ENCODE peak calls at places on chromosomes 1 and 21, in five cellular contexts. D, T, O, G and E are unnamed samples.

GRCh38 chr21:14531927-14532326 is 14.2 kb downstream of the SAMSN1 start:
- DNase-seq in D (no peak), T (no peak), O (no peak), G (no peak), E (no peak)

GRCh38 chr1:15501208-15502032 is 22.6 kb downstream of the CASP9 start:
- DNase-seq in D (peak; percentile 24), T (peak; percentile 83), O (peak; percentile 28), G (peak; percentile 57), E (peak; percentile 55)

GRCh38 chr1:62539028-62539447 is 58.3 kb upstream of the ANGPTL3 start:
- DNase-seq in D (no peak), T (no peak), O (no peak), G (no peak), E (peak; percentile 12)

GRCh38 chr1:91018006-91018405 is 3.8 kb downstream of the ZNF644 start:
- DNase-seq in D (no peak), T (no peak), O (no peak), G (no peak), E (no peak)

GRCh38 chr1:60942896-60943633 is 139.3 kb upstream of the NFIA start:
- DNase-seq in D (no peak), T (no peak), O (no peak), G (no peak), E (peak; percentile 36)

GRCh38 chr1:95002657-95003432 is 69.9 kb downstream of the ALG14 start:
- DNase-seq in D (no peak), T (no peak), O (no peak), G (no peak), E (peak; percentile 51)

GRCh38 chr1:118485757-118486156 is 300.7 kb upstream of the SPAG17 start:
- DNase-seq in D (no peak), T (no peak), O (no peak), G (no peak), E (no peak)

GRCh38 chr1:238589843-238590435 is 699.2 kb upstream of the ZP4 start:
- DNase-seq in D (no peak), T (no peak), O (no peak), G (no peak), E (no peak)

GRCh38 chr1:119937198-119937597 is 40.9 kb upstream of the ADAM30 start:
- DNase-seq in D (no peak), T (no peak), O (no peak), G (no peak), E (no peak)

GRCh38 chr21:14773777-14774345 is 227.7 kb upstream of the SAMSN1 start:
- DNase-seq in D (peak; percentile 24), T (peak; percentile 78), O (peak; percentile 66), G (peak; percentile 62), E (peak; percentile 53)

GRCh38 chr1:89022167-89022959 is at the start of gene GBP3:
- DNase-seq in D (no peak), T (no peak), O (no peak), G (no peak), E (peak; percentile 76)

GRCh38 chr1:62722796-62723195 is 34.6 kb upstream of the DOCK7 start:
- DNase-seq in D (no peak), T (no peak), O (no peak), G (no peak), E (no peak)

GRCh38 chr21:38955495-38955894 is 149.8 kb downstream of the ETS2 start:
- DNase-seq in D (no peak), T (no peak), O (no peak), G (no peak), E (no peak)

GRCh38 chr1:14598498-14599172 is at the start of gene KAZN:
- DNase-seq in D (no peak), T (no peak), O (no peak), G (no peak), E (no peak)

GRCh38 chr1:180927348-180927747 is 14.7 kb downstream of the KIAA1614 start:
- DNase-seq in D (no peak), T (no peak), O (no peak), G (peak; percentile 32), E (no peak)

GRCh38 chr1:77550135-77550534 is 132.3 kb downstream of the ZZZ3 start:
- DNase-seq in D (no peak), T (no peak), O (no peak), G (no peak), E (no peak)

GRCh38 chr1:167137285-167138192 is 43.7 kb downstream of the STYXL2 start:
- DNase-seq in D (no peak), T (no peak), O (no peak), G (no peak), E (no peak)

GRCh38 chr1:198030682-198031081 is 113.5 kb downstream of the LHX9 start:
- DNase-seq in D (no peak), T (no peak), O (no peak), G (no peak), E (no peak)

GRCh38 chr1:27527857-27528700 is 38.1 kb upstream of the WASF2 start:
- DNase-seq in D (peak; percentile 8), T (peak; percentile 50), O (no peak), G (peak; percentile 55), E (peak; percentile 22)

GRCh38 chr1:81672766-81673165 is 128.0 kb upstream of the ADGRL2 start:
- DNase-seq in D (no peak), T (no peak), O (no peak), G (no peak), E (no peak)

GRCh38 chr1:207152792-207153434 is 48.9 kb downstream of the C4BPA start:
- DNase-seq in D (no peak), T (no peak), O (no peak), G (no peak), E (no peak)

GRCh38 chr1:46809071-46809470 is 10.2 kb downstream of the CYP4B1 start:
- DNase-seq in D (no peak), T (no peak), O (no peak), G (no peak), E (no peak)

GRCh38 chr1:112423207-112423606 is 27.2 kb downstream of the CTTNBP2NL start:
- DNase-seq in D (no peak), T (no peak), O (no peak), G (no peak), E (no peak)

GRCh38 chr1:101769520-101769919 is 227.2 kb downstream of the OLFM3 start:
- DNase-seq in D (no peak), T (no peak), O (no peak), G (no peak), E (peak; percentile 32)

GRCh38 chr1:226666714-226667113 is 72.4 kb downstream of the ITPKB start:
- DNase-seq in D (no peak), T (no peak), O (no peak), G (no peak), E (no peak)

GRCh38 chr21:37181059-37181458 is 86.1 kb downstream of the VPS26C start:
- DNase-seq in D (no peak), T (no peak), O (no peak), G (no peak), E (no peak)

GRCh38 chr21:25995283-25995682 is 175.3 kb downstream of the APP start:
- DNase-seq in D (no peak), T (no peak), O (no peak), G (no peak), E (no peak)

GRCh38 chr21:25994758-25995163 is 175.8 kb downstream of the APP start:
- DNase-seq in D (no peak), T (no peak), O (no peak), G (no peak), E (no peak)

GRCh38 chr21:25999935-26000582 is 170.5 kb downstream of the APP start:
- DNase-seq in D (no peak), T (no peak), O (no peak), G (no peak), E (no peak)

GRCh38 chr21:26001356-26001755 is 169.2 kb downstream of the APP start:
- DNase-seq in D (no peak), T (no peak), O (no peak), G (no peak), E (no peak)

DNA sequence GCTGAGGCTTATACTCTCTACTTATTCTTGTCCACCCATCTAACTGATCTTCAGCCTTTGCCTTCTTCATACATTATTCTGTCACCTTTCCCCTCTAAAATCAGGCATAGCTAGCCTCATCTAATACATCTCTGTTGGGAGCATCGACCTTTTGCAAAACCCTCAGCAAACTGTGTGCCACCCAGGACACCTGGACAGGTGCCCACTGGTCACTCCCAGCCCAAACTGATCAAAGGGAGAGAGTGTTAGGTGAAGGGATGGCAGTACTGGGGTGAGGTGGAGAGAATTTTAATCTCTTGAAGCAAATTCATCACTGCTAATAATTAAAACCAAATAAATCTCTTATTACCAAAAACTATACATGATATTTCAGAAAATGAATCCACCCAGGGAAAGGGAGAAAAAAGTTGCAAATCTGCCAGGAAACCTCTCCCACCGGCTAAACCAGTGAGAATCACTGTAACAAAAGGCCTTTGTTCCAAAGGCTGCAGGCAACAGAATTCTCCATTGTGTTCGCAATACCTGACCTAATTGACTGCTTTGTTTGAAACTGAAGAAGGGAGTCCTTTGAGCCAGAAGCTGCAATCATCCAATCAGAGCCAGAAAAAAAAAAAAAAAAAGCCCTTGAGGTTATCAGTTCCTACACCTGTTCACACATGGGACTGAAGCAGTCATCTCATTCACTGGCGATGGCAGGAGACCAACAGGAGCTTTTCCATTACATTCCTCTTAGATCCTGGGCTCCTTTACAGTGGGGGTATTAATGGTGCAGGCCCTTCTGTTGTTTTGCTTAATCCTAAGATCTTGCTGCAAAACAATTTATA is 172.6 kb downstream of the APP start:
- DNase-seq in D (no peak), T (peak; percentile 75), O (no peak), G (no peak), E (peak; percentile 41)
- H3K36me3 ChIP-seq in D (no peaks in the 10 kb centered on the region), T (no peaks in the 10 kb centered on the region), O (peaks cover 5% of the 10 kb centered on the region), G (peaks cover 2% of the 10 kb centered on the region), E (peaks cover 17% of the 10 kb centered on the region)

DNA sequence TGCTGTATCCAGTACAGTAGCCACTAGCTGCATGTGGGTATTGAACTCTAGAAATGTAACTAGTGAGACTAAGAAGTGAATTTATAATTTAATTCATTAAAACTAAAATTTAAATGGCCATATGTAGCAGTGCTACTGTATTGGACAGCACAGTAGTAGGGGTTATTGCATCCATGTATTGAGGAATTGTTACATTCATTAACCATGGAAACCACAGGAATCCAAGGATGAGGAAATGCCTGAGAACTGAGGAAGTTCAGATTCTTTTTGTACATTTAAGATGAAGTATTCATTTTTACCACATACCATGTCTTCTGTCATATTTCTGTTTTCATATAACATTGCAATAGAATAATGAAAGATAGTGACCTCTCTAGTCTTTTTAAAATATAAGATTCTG is 2.6 kb downstream of the MTF2 start:
- DNase-seq in D (no peak), T (no peak), O (no peak), G (no peak), E (peak; percentile 67)
- H3K36me3 ChIP-seq in D (peaks cover 6% of the 10 kb centered on the region), T (peaks cover 2% of the 10 kb centered on the region), O (peaks cover 14% of the 10 kb centered on the region), G (no peaks in the 10 kb centered on the region), E (peaks cover 2% of the 10 kb centered on the region)

GRCh38 chr21:46116189-46116845 is 18.4 kb downstream of the COL6A2 start:
- DNase-seq in D (no peak), T (no peak), O (peak; percentile 19), G (peak; percentile 27), E (no peak)
- H3K36me3 ChIP-seq in D (no peaks in the 10 kb centered on the region), T (no peaks in the 10 kb centered on the region), O (peaks cover 98% of the 10 kb centered on the region), G (peaks cover 52% of the 10 kb centered on the region), E (no peaks in the 10 kb centered on the region)

GRCh38 chr1:182845894-182846293 is 6.7 kb downstream of the DHX9 start:
- DNase-seq in D (no peak), T (no peak), O (no peak), G (no peak), E (no peak)

GRCh38 chr1:182850319-182850718 is 11.2 kb downstream of the DHX9 start:
- DNase-seq in D (no peak), T (no peak), O (no peak), G (no peak), E (no peak)

GRCh38 chr1:182851825-182852224 is 12.7 kb downstream of the DHX9 start:
- DNase-seq in D (no peak), T (no peak), O (no peak), G (no peak), E (no peak)

GRCh38 chr1:182847105-182847504 is 8.0 kb downstream of the DHX9 start:
- DNase-seq in D (no peak), T (no peak), O (no peak), G (no peak), E (no peak)

GRCh38 chr1:182848736-182849135 is 9.6 kb downstream of the DHX9 start:
- DNase-seq in D (no peak), T (no peak), O (no peak), G (no peak), E (no peak)
- H3K36me3 ChIP-seq in D (peaks cover 80% of the 10 kb centered on the region), T (peaks cover 22% of the 10 kb centered on the region), O (peaks cover 74% of the 10 kb centered on the region), G (peaks cover 4% of the 10 kb centered on the region), E (peaks cover 24% of the 10 kb centered on the region)